ENCODE peak calls at places on chromosomes 11 and 22, in five cellular contexts. H, Z, I, V and B are unnamed samples. For H3K4me1, the result is how much of the 10 kb centered on the place peaks cover.

GRCh38 chr22:40051322-40051721 is 56.6 kb downstream of the FAM83F start:
- DNase-seq in V (no peak), I (no peak), H (no peak), Z (no peak), B (no peak)

GRCh38 chr11:101129203-101129943 is at the start of gene PGR:
- DNase-seq in Z (no peak), V (peak), H (no peak), I (peak), B (peak)

GRCh38 chr22:35631597-35631996 is 14.5 kb upstream of the MB start:
- DNase-seq in Z (no peak), H (peak), V (peak), I (no peak), B (peak)

GRCh38 chr11:94036096-94036495 is 14.9 kb downstream of the HEPHL1 start:
- DNase-seq in H (no peak), Z (no peak), V (no peak), I (no peak), B (no peak)

GRCh38 chr22:24474221-24474620 is 20.9 kb upstream of the UPB1 start:
- DNase-seq in H (no peak), I (peak), Z (no peak), V (no peak), B (no peak)

GRCh38 chr22:37223965-37224551 is 11.8 kb upstream of the SSTR3 start:
- DNase-seq in Z (no peak), I (no peak), V (no peak), H (no peak), B (no peak)

GRCh38 chr11:18769802-18770456 is 21.7 kb downstream of the PTPN5 start:
- DNase-seq in I (no peak), V (no peak), H (no peak), Z (no peak), B (peak)

GRCh38 chr11:126817523-126818450 is 182.8 kb downstream of the KIRREL3 start:
- DNase-seq in V (no peak), H (no peak), I (no peak), Z (no peak), B (no peak)

GRCh38 chr11:99432677-99433076 is 411.9 kb downstream of the CNTN5 start:
- DNase-seq in H (no peak), V (no peak), I (no peak), Z (no peak), B (no peak)

GRCh38 chr11:120492486-120492885 is 19.1 kb upstream of the GRIK4 start:
- DNase-seq in I (no peak), H (no peak), Z (no peak), V (no peak), B (no peak)

GRCh38 chr11:35969089-35970046 is 25.5 kb downstream of the LDLRAD3 start:
- DNase-seq in I (no peak), H (no peak), Z (no peak), V (peak), B (no peak)

GRCh38 chr11:124837491-124837856 is 27.8 kb upstream of the ROBO3 start:
- DNase-seq in H (no peak), V (peak), I (no peak), Z (no peak), B (no peak)

GRCh38 chr11:83663446-83663845 is 377.3 kb upstream of the CCDC90B start:
- DNase-seq in Z (no peak), V (no peak), I (no peak), H (no peak), B (no peak)
- H3K27ac ChIP-seq in Z (no peak), V (no peak), I (no peak), H (no peak), B (no peak)

GRCh38 chr11:75561426-75562047 is 516 bp upstream of the SERPINH1 start:
- DNase-seq in I (no peak), H (peak), Z (no peak), V (no peak), B (no peak)
- H3K4me1 ChIP-seq in I (under half), H (half or more), Z (under half), V (half or more), B (under half)

DNA sequence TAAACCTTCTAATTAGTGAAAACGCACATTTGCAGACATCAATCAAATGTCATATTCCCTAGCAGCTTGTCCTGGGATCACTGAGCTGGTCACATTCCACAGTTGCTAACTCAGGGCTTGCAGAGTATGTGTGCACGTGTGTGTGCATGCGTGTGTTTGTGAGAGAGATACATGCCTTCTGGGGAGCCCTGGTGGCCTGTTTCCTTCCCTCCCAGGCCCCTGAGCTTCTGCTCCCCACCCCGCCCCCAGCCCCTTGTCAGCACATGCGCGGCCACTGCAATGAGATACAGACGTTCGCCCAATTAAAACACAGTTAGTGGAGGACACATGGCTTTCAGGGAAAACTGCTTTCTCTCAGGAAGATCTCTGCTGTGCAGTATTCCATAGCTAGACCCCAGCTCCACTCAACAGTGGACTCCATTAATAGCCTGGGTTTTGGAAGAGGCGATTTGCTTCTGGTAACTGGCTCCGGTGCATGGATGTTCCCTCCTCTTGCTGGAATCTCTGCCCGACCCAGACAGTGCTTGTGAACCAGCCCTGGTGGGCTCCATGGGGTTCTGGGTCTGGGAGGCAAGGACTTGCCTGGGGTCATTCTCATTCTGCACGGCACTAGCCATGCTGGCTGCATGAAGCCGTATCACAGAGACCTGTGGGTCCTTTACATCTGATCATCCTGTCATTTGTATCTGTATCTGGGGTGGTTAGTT is 17.8 kb downstream of the LRP5 start:
- DNase-seq in I (no peak), H (no peak), Z (no peak), V (no peak), B (no peak)
- H3K27ac ChIP-seq in I (peak), H (peak), Z (no peak), V (peak), B (peak)

DNA sequence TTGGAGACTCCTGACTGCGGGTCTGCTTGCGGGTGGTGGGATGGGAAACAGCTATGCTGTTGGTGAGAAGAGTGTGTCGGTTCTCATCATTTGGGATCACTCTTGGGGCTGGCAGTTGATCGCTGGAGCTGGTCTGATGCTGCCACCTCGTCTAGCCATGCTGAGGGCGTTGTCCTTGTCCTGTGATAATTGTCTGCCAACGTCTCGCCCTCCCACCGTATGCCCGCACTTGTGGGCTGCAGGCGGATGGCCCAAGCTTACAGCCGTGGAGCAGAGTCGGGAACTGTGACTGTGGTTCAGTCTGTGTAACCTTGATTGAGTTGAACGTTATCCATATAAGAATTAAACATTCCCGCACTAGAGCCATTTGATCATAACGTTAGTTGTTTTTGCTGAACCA is 204.4 kb downstream of the TBC1D22A start:
- DNase-seq in V (no peak), Z (no peak), I (no peak), H (peak), B (peak)
- H3K4me1 ChIP-seq in V (under half), Z (under half), I (under half), H (under half), B (under half)

GRCh38 chr11:75814369-75814685 is 683 bp upstream of the UVRAG start:
- DNase-seq in V (peak), I (no peak), Z (no peak), H (no peak), B (no peak)
- H3K27ac ChIP-seq in V (peak), I (peak), Z (peak), H (peak), B (peak)

GRCh38 chr11:88402192-88402715 is 64.7 kb upstream of the CTSC start:
- DNase-seq in I (no peak), H (no peak), V (peak), Z (no peak), B (no peak)
- H3K4me1 ChIP-seq in I (under half), H (under half), V (half or more), Z (half or more), B (under half)

DNA sequence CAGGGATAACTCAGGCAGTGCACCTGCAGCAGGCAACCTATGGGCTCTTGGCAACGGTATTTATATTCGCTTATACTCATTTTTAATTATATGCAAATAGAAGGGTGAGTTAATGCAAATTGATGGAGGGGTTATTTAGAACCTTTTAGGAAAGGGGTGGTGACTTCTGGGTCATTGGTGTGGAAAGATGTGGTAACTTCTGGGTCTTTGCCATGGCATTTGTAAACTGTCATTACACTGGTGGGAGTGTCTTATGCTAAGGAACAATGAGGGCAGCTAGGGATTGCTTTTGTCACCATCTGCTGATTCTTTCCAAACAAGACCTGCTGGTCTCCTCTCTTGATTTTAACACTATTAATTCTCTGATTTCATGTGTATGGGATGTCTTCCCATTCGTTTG is 11.7 kb upstream of the KAT5 start:
- DNase-seq in H (no peak), Z (no peak), I (no peak), V (no peak), B (no peak)
- H3K27ac ChIP-seq in H (no peak), Z (no peak), I (no peak), V (no peak), B (no peak)

GRCh38 chr11:56849250-56849649 is 100.8 kb upstream of the OR9G4 start:
- DNase-seq in H (no peak), Z (no peak), I (no peak), V (no peak), B (no peak)
- H3K4me1 ChIP-seq in H (under half), Z (under half), I (under half), V (under half), B (under half)